ENCODE peak calls at places on chromosomes 1 and 21, in ten cellular contexts. One of them, this sample, is unnamed.

GRCh38 chr1:183842817-183843187 is 37.9 kb downstream of the RGL1 start:
- DNase-seq in activated CD8-positive, alpha-beta memory T cell treated with anti-CD3 and anti-CD28 coated beads for 24 hours: no peak
- DNase-seq in NCI-H2081 treated with DMSO at 0.1 percent for 48 hours: no peak
- DNase-seq in HT1080: no peak
- DNase-seq in AG04450: no peak
- DNase-seq in skeletal muscle cell: no peak
- DNase-seq in iPS-NIHi11: no peak
- DNase-seq in SW480: no peak
- DNase-seq in choroid plexus epithelial cell: no peak
- DNase-seq in endodermal cell: no peak
- DNase-seq in this sample: no peak

GRCh38 chr1:240441684-240442083 is 170.3 kb downstream of the GREM2 start:
- DNase-seq in activated CD8-positive, alpha-beta memory T cell treated with anti-CD3 and anti-CD28 coated beads for 24 hours: no peak
- DNase-seq in NCI-H2081 treated with DMSO at 0.1 percent for 48 hours: no peak
- DNase-seq in HT1080: no peak
- DNase-seq in AG04450: no peak
- DNase-seq in skeletal muscle cell: no peak
- DNase-seq in iPS-NIHi11: no peak
- DNase-seq in SW480: no peak
- DNase-seq in choroid plexus epithelial cell: no peak
- DNase-seq in endodermal cell: no peak
- DNase-seq in this sample: no peak

GRCh38 chr1:29576510-29576909 is 340.2 kb downstream of the PTPRU start:
- DNase-seq in activated CD8-positive, alpha-beta memory T cell treated with anti-CD3 and anti-CD28 coated beads for 24 hours: no peak
- DNase-seq in NCI-H2081 treated with DMSO at 0.1 percent for 48 hours: no peak
- DNase-seq in HT1080: no peak
- DNase-seq in AG04450: no peak
- DNase-seq in skeletal muscle cell: no peak
- DNase-seq in iPS-NIHi11: no peak
- DNase-seq in SW480: no peak
- DNase-seq in choroid plexus epithelial cell: no peak
- DNase-seq in endodermal cell: no peak
- DNase-seq in this sample: no peak

GRCh38 chr21:33075596-33076195 is 5.8 kb downstream of the OLIG1 start:
- DNase-seq in activated CD8-positive, alpha-beta memory T cell treated with anti-CD3 and anti-CD28 coated beads for 24 hours: no peak
- DNase-seq in NCI-H2081 treated with DMSO at 0.1 percent for 48 hours: no peak
- DNase-seq in HT1080: no peak
- DNase-seq in AG04450: no peak
- DNase-seq in skeletal muscle cell: no peak
- DNase-seq in iPS-NIHi11: no peak
- DNase-seq in SW480: peak
- DNase-seq in choroid plexus epithelial cell: no peak
- DNase-seq in endodermal cell: peak
- DNase-seq in this sample: no peak

GRCh38 chr1:27872059-27872801 is at the start of gene THEMIS2:
- DNase-seq in activated CD8-positive, alpha-beta memory T cell treated with anti-CD3 and anti-CD28 coated beads for 24 hours: peak
- DNase-seq in NCI-H2081 treated with DMSO at 0.1 percent for 48 hours: no peak
- DNase-seq in HT1080: no peak
- DNase-seq in AG04450: no peak
- DNase-seq in skeletal muscle cell: no peak
- DNase-seq in iPS-NIHi11: peak
- DNase-seq in SW480: peak
- DNase-seq in choroid plexus epithelial cell: peak
- DNase-seq in endodermal cell: peak
- DNase-seq in this sample: peak

GRCh38 chr1:228350831-228351781 is 55.5 kb downstream of the TRIM11 start:
- DNase-seq in activated CD8-positive, alpha-beta memory T cell treated with anti-CD3 and anti-CD28 coated beads for 24 hours: no peak
- DNase-seq in NCI-H2081 treated with DMSO at 0.1 percent for 48 hours: no peak
- DNase-seq in HT1080: no peak
- DNase-seq in AG04450: no peak
- DNase-seq in skeletal muscle cell: no peak
- DNase-seq in iPS-NIHi11: no peak
- DNase-seq in SW480: no peak
- DNase-seq in choroid plexus epithelial cell: no peak
- DNase-seq in endodermal cell: no peak
- DNase-seq in this sample: no peak

GRCh38 chr1:150152182-150152536 is 2.4 kb downstream of the PLEKHO1 start:
- DNase-seq in activated CD8-positive, alpha-beta memory T cell treated with anti-CD3 and anti-CD28 coated beads for 24 hours: peak
- DNase-seq in NCI-H2081 treated with DMSO at 0.1 percent for 48 hours: no peak
- DNase-seq in HT1080: peak
- DNase-seq in AG04450: no peak
- DNase-seq in skeletal muscle cell: no peak
- DNase-seq in iPS-NIHi11: no peak
- DNase-seq in SW480: no peak
- DNase-seq in choroid plexus epithelial cell: no peak
- DNase-seq in endodermal cell: no peak
- DNase-seq in this sample: no peak

GRCh38 chr1:58839871-58840835 is 56.3 kb upstream of the JUN start:
- DNase-seq in activated CD8-positive, alpha-beta memory T cell treated with anti-CD3 and anti-CD28 coated beads for 24 hours: no peak
- DNase-seq in NCI-H2081 treated with DMSO at 0.1 percent for 48 hours: no peak
- DNase-seq in HT1080: peak
- DNase-seq in AG04450: no peak
- DNase-seq in skeletal muscle cell: no peak
- DNase-seq in iPS-NIHi11: no peak
- DNase-seq in SW480: no peak
- DNase-seq in choroid plexus epithelial cell: no peak
- DNase-seq in endodermal cell: no peak
- DNase-seq in this sample: peak

GRCh38 chr21:16587141-16587570 is 857.4 kb downstream of the USP25 start:
- DNase-seq in activated CD8-positive, alpha-beta memory T cell treated with anti-CD3 and anti-CD28 coated beads for 24 hours: no peak
- DNase-seq in NCI-H2081 treated with DMSO at 0.1 percent for 48 hours: peak
- DNase-seq in HT1080: peak
- DNase-seq in AG04450: peak
- DNase-seq in skeletal muscle cell: peak
- DNase-seq in iPS-NIHi11: peak
- DNase-seq in SW480: peak
- DNase-seq in choroid plexus epithelial cell: peak
- DNase-seq in endodermal cell: peak
- DNase-seq in this sample: no peak

GRCh38 chr1:197151185-197151584 is 4.7 kb upstream of the ASPM start:
- DNase-seq in activated CD8-positive, alpha-beta memory T cell treated with anti-CD3 and anti-CD28 coated beads for 24 hours: no peak
- DNase-seq in NCI-H2081 treated with DMSO at 0.1 percent for 48 hours: no peak
- DNase-seq in HT1080: no peak
- DNase-seq in AG04450: no peak
- DNase-seq in skeletal muscle cell: no peak
- DNase-seq in iPS-NIHi11: no peak
- DNase-seq in SW480: no peak
- DNase-seq in choroid plexus epithelial cell: no peak
- DNase-seq in endodermal cell: no peak
- DNase-seq in this sample: no peak